ENCODE peak calls at places on chromosomes 6 and 20, in five cellular contexts. Z is aorta, K is left ventricle myocardium inferior, W is DND-41, U is cardiac muscle cell. O is an unnamed sample.

GRCh38 chr6:166604328-166604727 is 17.9 kb upstream of the RAMACL start:
- DNase-seq in Z (no peak), K (no peak), W (no peak), U (no peak), O (no peak)

GRCh38 chr6:16409531-16410441 is 171.4 kb downstream of the GMPR start:
- DNase-seq in Z (peak), K (peak), W (peak), U (peak), O (no peak)

GRCh38 chr20:1121439-1121838 is 3.0 kb downstream of the PSMF1 start:
- DNase-seq in Z (no peak), K (no peak), W (no peak), U (peak), O (no peak)

GRCh38 chr6:163383912-163384311 is 30.6 kb upstream of the QKI start:
- DNase-seq in Z (no peak), K (no peak), W (no peak), U (no peak), O (no peak)

GRCh38 chr20:34834459-34834893 is 9.0 kb upstream of the NCOA6 start:
- DNase-seq in Z (no peak), K (no peak), W (no peak), U (peak), O (no peak)

GRCh38 chr6:43910638-43911353 is 140.8 kb downstream of the VEGFA start:
- DNase-seq in Z (no peak), K (no peak), W (no peak), U (peak), O (no peak)

GRCh38 chr6:44415424-44415823 is 27.9 kb downstream of the CDC5L start:
- DNase-seq in Z (no peak), K (no peak), W (no peak), U (no peak), O (no peak)

GRCh38 chr20:33656783-33657703 is 5.1 kb upstream of the C20orf144 start:
- DNase-seq in Z (peak), K (peak), W (no peak), U (no peak), O (no peak)

GRCh38 chr6:30752164-30752927 is 8.0 kb upstream of the IER3 start:
- DNase-seq in Z (peak), K (peak), W (no peak), U (peak), O (peak)

GRCh38 chr6:128513878-128514277 is 6.5 kb downstream of the PTPRK start:
- DNase-seq in Z (no peak), K (no peak), W (no peak), U (no peak), O (no peak)

GRCh38 chr6:31829633-31830492 is 2.3 kb downstream of the HSPA1B start:
- DNase-seq in Z (no peak), K (no peak), W (no peak), U (peak), O (no peak)

GRCh38 chr20:58536289-58536688 is 21.1 kb upstream of the APCDD1L start:
- DNase-seq in Z (no peak), K (no peak), W (no peak), U (no peak), O (no peak)

GRCh38 chr6:127811939-127812338 is 88.9 kb downstream of the THEMIS start:
- DNase-seq in Z (no peak), K (no peak), W (no peak), U (no peak), O (no peak)

GRCh38 chr6:15665237-15665636 is 2.4 kb upstream of the DTNBP1 start:
- DNase-seq in Z (no peak), K (no peak), W (no peak), U (no peak), O (no peak)

GRCh38 chr6:157982297-157982579 is 575 bp downstream of the SYNJ2 start:
- DNase-seq in Z (no peak), K (no peak), W (peak), U (peak), O (peak)

GRCh38 chr6:49151461-49151860 is 311.6 kb downstream of the MMUT start:
- DNase-seq in Z (no peak), K (no peak), W (no peak), U (no peak), O (no peak)

GRCh38 chr20:21699216-21699508 is 6.3 kb upstream of the PAX1 start:
- DNase-seq in Z (no peak), K (no peak), W (no peak), U (no peak), O (no peak)

GRCh38 chr20:63328026-63328700 is 33.0 kb downstream of the CHRNA4 start:
- DNase-seq in Z (peak), K (peak), W (no peak), U (no peak), O (no peak)

GRCh38 chr6:75424610-75425548 is 68.7 kb downstream of the FILIP1 start:
- DNase-seq in Z (no peak), K (no peak), W (no peak), U (no peak), O (no peak)

GRCh38 chr6:164034602-164035140 is 620.2 kb downstream of the QKI start:
- DNase-seq in Z (no peak), K (no peak), W (no peak), U (no peak), O (no peak)

GRCh38 chr6:124961784-124962611 is at the start of gene RNF217:
- DNase-seq in Z (peak), K (peak), W (no peak), U (peak), O (peak)

GRCh38 chr6:157456524-157456829 is 75.5 kb downstream of the ZDHHC14 start:
- DNase-seq in Z (no peak), K (no peak), W (peak), U (no peak), O (no peak)

GRCh38 chr6:912871-913663 is 220.1 kb upstream of the EXOC2 start:
- DNase-seq in Z (no peak), K (no peak), W (no peak), U (peak), O (no peak)

GRCh38 chr6:161482517-161482903 is 208.6 kb upstream of the AGPAT4 start:
- DNase-seq in Z (no peak), K (no peak), W (no peak), U (no peak), O (no peak)

GRCh38 chr6:126662966-126663365 is 323.1 kb downstream of the CENPW start:
- DNase-seq in Z (no peak), K (no peak), W (no peak), U (no peak), O (no peak)
- H3K27ac ChIP-seq in Z (no peak), K (no peak), W (no peak), U (no peak), O (no peak)

GRCh38 chr6:28125396-28125795 is 987 bp downstream of the ZSCAN16 start:
- DNase-seq in Z (no peak), K (no peak), W (no peak), U (no peak), O (no peak)
- H3K27ac ChIP-seq in Z (no peak), K (no peak), W (no peak), U (no peak), O (no peak)

DNA sequence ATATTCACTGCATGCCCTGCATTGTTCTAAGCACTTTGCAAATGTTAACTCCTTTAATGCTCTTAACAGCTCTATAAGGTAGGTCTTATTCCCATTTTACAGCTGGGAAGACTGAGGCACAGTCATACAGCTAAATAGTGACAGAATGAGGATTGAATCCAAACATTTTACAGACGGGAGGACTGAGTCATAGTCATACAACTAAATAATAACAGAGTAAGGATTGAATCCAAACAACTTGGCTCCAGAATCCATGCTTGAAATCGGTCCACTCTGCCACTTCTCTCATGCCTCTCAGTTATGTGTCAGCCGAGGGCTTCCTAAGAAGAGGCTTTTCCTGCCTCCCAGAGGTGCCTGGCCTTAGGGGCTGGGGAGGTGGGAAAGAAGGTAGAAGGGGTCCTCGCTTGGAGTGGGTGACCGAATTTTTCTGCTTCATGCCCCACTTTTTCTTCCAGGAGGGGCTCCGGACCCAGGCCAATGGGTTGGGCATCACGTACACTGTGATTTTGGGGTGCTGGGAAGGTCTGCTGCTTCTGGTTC is 137.4 kb upstream of the RNF24 start:
- DNase-seq in Z (no peak), K (no peak), W (no peak), U (no peak), O (no peak)
- H3K27ac ChIP-seq in Z (no peak), K (no peak), W (no peak), U (no peak), O (no peak)

DNA sequence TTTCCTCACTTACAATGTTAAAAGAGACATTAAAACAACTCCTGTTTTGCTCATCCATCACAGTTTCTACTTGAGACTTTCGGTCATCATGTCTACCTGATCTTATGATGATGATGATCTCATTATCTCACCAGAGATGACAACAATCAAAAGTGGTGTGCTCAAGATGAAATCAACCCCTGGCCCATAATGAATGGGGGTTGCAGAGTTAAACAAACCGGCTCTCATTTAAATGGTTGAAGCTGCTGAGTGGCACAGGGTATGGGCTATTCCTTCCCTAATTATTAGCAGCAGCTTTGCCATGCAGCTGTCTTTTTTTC is 58.1 kb downstream of the GJA10 start:
- DNase-seq in Z (no peak), K (no peak), W (no peak), U (no peak), O (no peak)
- H3K27ac ChIP-seq in Z (no peak), K (no peak), W (peak), U (no peak), O (no peak)

GRCh38 chr6:3882865-3883264 is 33.7 kb downstream of the FAM50B start:
- DNase-seq in Z (no peak), K (no peak), W (no peak), U (peak), O (no peak)
- H3K27ac ChIP-seq in Z (no peak), K (peak), W (no peak), U (no peak), O (peak)

DNA sequence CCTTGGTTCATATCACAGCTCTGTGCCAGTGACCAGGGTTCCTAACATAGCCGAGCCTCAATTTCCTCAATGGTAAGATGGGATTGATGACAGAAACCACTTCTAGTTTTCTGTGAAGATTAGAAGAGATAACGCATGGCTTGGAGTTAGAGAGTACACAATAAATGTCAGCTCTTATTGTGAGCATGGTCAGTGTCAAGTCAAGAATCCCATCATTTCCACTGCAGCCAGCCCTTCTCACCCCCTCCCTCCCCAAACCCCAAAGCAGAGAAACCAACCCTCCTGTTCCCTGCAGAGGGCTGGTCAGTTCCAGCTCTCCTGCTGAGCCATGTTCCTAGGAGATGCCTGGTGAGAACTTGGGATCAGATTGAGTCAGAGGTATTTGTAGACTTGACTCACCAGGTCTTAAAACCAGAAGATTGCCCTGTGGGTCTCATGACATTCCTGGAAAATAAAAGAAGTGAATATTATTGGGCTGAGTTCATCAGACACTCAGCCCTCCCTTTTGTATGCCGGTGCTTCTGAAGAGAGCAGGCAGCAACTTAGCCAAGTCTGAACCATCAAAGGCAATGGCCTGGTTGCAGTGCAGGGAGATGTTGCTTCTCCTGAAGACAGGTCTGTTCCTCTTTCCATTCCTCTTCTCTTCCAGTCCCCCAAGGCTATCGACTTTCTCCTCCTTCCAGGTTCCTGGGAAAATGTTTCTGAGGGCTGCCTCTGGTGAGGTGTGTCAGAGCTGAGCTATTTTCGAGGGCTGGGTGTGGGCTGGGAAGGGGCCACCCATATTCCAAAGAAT is 278.1 kb upstream of the SUPT3H start:
- DNase-seq in Z (no peak), K (no peak), W (no peak), U (peak), O (no peak)
- H3K27ac ChIP-seq in Z (no peak), K (no peak), W (no peak), U (no peak), O (no peak)

O was measured in right lobe of liver.